ENCODE peak calls at places on chromosome 2, in four cellular contexts. B, X, Q and H are unnamed samples.

GRCh38 chr2:120391905-120392665 is 46.1 kb downstream of the INHBB start:
- DNase-seq in Q (no peak), B (no peak), X (no peak), H (no peak)

GRCh38 chr2:59655809-59656208 is 897.6 kb downstream of the BCL11A start:
- DNase-seq in X (no peak), B (no peak), Q (no peak), H (no peak)

GRCh38 chr2:241255542-241256167 is 59.8 kb downstream of the HDLBP start:
- DNase-seq in X (no peak), B (no peak), Q (no peak), H (no peak)

GRCh38 chr2:144426981-144427479 is 92.9 kb downstream of the ZEB2 start:
- DNase-seq in X (no peak), B (no peak), Q (no peak), H (no peak)

GRCh38 chr2:133130548-133131246 is 437.6 kb downstream of the NCKAP5 start:
- DNase-seq in Q (no peak), X (no peak), B (no peak), H (no peak)

GRCh38 chr2:131056204-131056975 is 36.9 kb downstream of the FAM168B start:
- DNase-seq in X (no peak), B (no peak), Q (no peak), H (no peak)

GRCh38 chr2:241638940-241639339 is 1.4 kb downstream of the ATG4B start:
- DNase-seq in X (no peak), B (no peak), Q (no peak), H (no peak)

GRCh38 chr2:9548506-9548905 is 7.1 kb downstream of the ADAM17 start:
- DNase-seq in B (no peak), X (no peak), Q (no peak), H (no peak)

GRCh38 chr2:236934656-236935055 is 151.0 kb upstream of the COPS8 start:
- DNase-seq in Q (no peak), B (no peak), X (no peak), H (no peak)

GRCh38 chr2:108129636-108130035 is 110.1 kb upstream of the SULT1C3 start:
- DNase-seq in B (no peak), Q (no peak), X (no peak), H (no peak)

GRCh38 chr2:213252206-213252605 is 32.1 kb upstream of the SPAG16 start:
- DNase-seq in Q (no peak), X (no peak), B (no peak), H (no peak)

GRCh38 chr2:19226871-19227270 is 131.6 kb downstream of the OSR1 start:
- DNase-seq in X (no peak), Q (no peak), B (no peak), H (no peak)

GRCh38 chr2:135688002-135688401 is 53.7 kb upstream of the UBXN4 start:
- DNase-seq in B (no peak), Q (no peak), X (peak), H (no peak)

GRCh38 chr2:105329197-105329554 is 359 bp downstream of the TGFBRAP1 start:
- DNase-seq in X (no peak), B (no peak), Q (no peak), H (no peak)

GRCh38 chr2:42195559-42195958 is 26.4 kb downstream of the EML4 start:
- DNase-seq in B (no peak), Q (no peak), X (no peak), H (no peak)
- TF ChIP-seq SPI1 in B (no peak), Q (no peak), X (no peak), H (no peak)

GRCh38 chr2:176155341-176156044 is 1.6 kb upstream of the HOXD3 start:
- DNase-seq in X (no peak), Q (no peak), B (no peak), H (no peak)

GRCh38 chr2:176157499-176158305 is 595 bp downstream of the HOXD3 start:
- DNase-seq in Q (no peak), B (no peak), X (no peak), H (no peak)

GRCh38 chr2:176158306-176158643 is 1.2 kb downstream of the HOXD3 start:
- DNase-seq in Q (no peak), X (no peak), B (no peak), H (no peak)

GRCh38 chr2:176156301-176156958 is 677 bp upstream of the HOXD3 start:
- DNase-seq in B (no peak), X (no peak), Q (no peak), H (no peak)

GRCh38 chr2:176156959-176157498 is at the start of gene HOXD3:
- DNase-seq in Q (no peak), B (no peak), X (no peak), H (no peak)
- TF ChIP-seq SPI1 in Q (no peak), B (no peak), X (no peak), H (no peak)

DNA sequence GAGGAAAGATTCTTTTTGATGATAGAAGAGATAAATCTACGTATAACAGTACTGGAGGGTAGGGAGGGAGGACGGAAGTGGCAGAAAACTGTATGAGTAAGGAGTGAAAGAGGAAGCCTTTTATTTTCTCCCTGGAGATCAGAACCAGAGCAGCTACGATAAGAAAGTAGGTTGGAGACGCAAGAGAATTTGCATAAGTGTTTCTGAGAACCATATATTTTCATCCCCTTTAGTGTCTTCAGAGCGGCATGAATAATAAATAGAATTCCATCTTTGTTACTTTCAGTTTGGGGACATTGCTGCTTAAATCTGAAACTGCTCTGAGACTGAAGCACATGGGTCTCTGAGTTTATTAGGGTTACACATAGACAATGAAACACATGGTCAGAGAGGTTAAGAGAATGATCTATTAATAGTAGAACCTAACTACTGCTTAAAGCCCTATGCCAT is 230.2 kb upstream of the TNP1 start:
- DNase-seq in X (peak), Q (no peak), B (peak), H (peak)
- TF ChIP-seq SPI1 in X (peak), Q (peak), B (peak), H (peak)

DNA sequence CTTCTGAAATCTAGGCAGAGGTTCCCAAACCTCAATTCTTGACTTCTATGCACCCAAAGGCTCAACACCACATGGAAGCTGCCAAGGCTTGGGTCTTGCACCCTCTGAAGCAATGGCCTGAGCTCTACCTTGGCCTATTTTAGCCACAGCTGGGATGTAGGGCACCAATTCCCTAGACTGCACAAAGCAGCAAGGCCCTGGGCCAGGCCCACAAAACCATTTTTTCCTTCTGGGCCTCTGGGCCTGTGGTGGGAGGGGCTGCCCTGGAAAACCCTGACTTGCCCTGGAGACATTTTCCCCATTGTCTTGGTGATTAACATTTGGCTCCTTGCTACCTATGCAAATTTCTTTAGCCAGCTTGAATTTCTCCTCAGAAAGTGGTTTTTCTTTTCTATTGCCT is 315.2 kb downstream of the DCDC2C start:
- DNase-seq in B (no peak), X (no peak), Q (no peak), H (no peak)
- TF ChIP-seq SPI1 in B (no peak), X (no peak), Q (no peak), H (no peak)